ENCODE peak calls at places on chromosome 5, in four cellular contexts. O, J, G and Q are unnamed samples.

GRCh38 chr5:149141224-149141956 is at the start of gene ABLIM3:
- DNase-seq in O (peak), J (peak), G (peak), Q (peak)

GRCh38 chr5:95526871-95527270 is 27.9 kb downstream of the SKIC3 start:
- DNase-seq in O (no peak), J (no peak), G (no peak), Q (no peak)

GRCh38 chr5:162654661-162655406 is 587.3 kb downstream of the GABRG2 start:
- DNase-seq in O (no peak), J (no peak), G (no peak), Q (no peak)

GRCh38 chr5:56649569-56649968 is 165.8 kb upstream of the MAP3K1 start:
- DNase-seq in O (no peak), J (no peak), G (no peak), Q (no peak)

GRCh38 chr5:131609774-131610173 is 25.3 kb downstream of the RAPGEF6 start:
- DNase-seq in O (no peak), J (no peak), G (no peak), Q (no peak)

GRCh38 chr5:168992687-168993086 is 308.3 kb downstream of the SLIT3 start:
- DNase-seq in O (no peak), J (peak), G (no peak), Q (no peak)

GRCh38 chr5:57598756-57599155 is 116.1 kb upstream of the ACTBL2 start:
- DNase-seq in O (no peak), J (no peak), G (no peak), Q (no peak)

GRCh38 chr5:147512640-147513334 is 2.9 kb upstream of the DPYSL3 start:
- DNase-seq in O (no peak), J (no peak), G (no peak), Q (no peak)

GRCh38 chr5:141790630-141791029 is 87.6 kb downstream of the PCDH1 start:
- DNase-seq in O (no peak), J (no peak), G (no peak), Q (no peak)

GRCh38 chr5:133610489-133611356 is 1.6 kb downstream of the FSTL4 start:
- DNase-seq in O (no peak), J (peak), G (peak), Q (peak)

GRCh38 chr5:120604898-120605297 is 140.8 kb downstream of the PRR16 start:
- DNase-seq in O (no peak), J (no peak), G (no peak), Q (no peak)

GRCh38 chr5:157484768-157485167 is 24.8 kb downstream of the NIPAL4 start:
- DNase-seq in O (peak), J (no peak), G (no peak), Q (no peak)

GRCh38 chr5:138138949-138139775 is at the start of gene NME5:
- DNase-seq in O (no peak), J (peak), G (peak), Q (peak)

GRCh38 chr5:545641-546375 is 21.6 kb upstream of the SLC9A3 start:
- DNase-seq in O (no peak), J (no peak), G (no peak), Q (no peak)

GRCh38 chr5:129172561-129172960 is 78.0 kb downstream of the ISOC1 start:
- DNase-seq in O (no peak), J (peak), G (no peak), Q (no peak)

GRCh38 chr5:133034064-133034463 is 7.7 kb upstream of the ZCCHC10 start:
- DNase-seq in O (peak), J (no peak), G (no peak), Q (no peak)

GRCh38 chr5:80834710-80835109 is 125.5 kb upstream of the RASGRF2 start:
- DNase-seq in O (no peak), J (no peak), G (no peak), Q (no peak)

GRCh38 chr5:42870882-42871418 is 59.3 kb upstream of the SELENOP start:
- DNase-seq in O (no peak), J (no peak), G (peak), Q (no peak)

GRCh38 chr5:146877178-146877681 is 1.3 kb downstream of the PPP2R2B start:
- DNase-seq in O (no peak), J (no peak), G (no peak), Q (peak)

GRCh38 chr5:55338092-55338613 is 30.4 kb downstream of the MTREX start:
- DNase-seq in O (no peak), J (no peak), G (no peak), Q (no peak)

GRCh38 chr5:55427157-55427556 is 107.6 kb downstream of the PLPP1 start:
- DNase-seq in O (no peak), J (no peak), G (peak), Q (no peak)

GRCh38 chr5:151054713-151055112 is 26.1 kb downstream of the TNIP1 start:
- DNase-seq in O (no peak), J (no peak), G (peak), Q (no peak)
- TF ChIP-seq CTCF in O (no peak), J (no peak), G (no peak), Q (no peak)

GRCh38 chr5:179274321-179275315 is 70.6 kb downstream of the ADAMTS2 start:
- DNase-seq in O (no peak), J (no peak), G (no peak), Q (no peak)
- TF ChIP-seq CTCF in O (no peak), J (peak), G (no peak), Q (no peak)

GRCh38 chr5:170057311-170057710 is 48.4 kb upstream of the FOXI1 start:
- DNase-seq in O (peak), J (no peak), G (no peak), Q (no peak)
- TF ChIP-seq CTCF in O (no peak), J (no peak), G (no peak), Q (no peak)

DNA sequence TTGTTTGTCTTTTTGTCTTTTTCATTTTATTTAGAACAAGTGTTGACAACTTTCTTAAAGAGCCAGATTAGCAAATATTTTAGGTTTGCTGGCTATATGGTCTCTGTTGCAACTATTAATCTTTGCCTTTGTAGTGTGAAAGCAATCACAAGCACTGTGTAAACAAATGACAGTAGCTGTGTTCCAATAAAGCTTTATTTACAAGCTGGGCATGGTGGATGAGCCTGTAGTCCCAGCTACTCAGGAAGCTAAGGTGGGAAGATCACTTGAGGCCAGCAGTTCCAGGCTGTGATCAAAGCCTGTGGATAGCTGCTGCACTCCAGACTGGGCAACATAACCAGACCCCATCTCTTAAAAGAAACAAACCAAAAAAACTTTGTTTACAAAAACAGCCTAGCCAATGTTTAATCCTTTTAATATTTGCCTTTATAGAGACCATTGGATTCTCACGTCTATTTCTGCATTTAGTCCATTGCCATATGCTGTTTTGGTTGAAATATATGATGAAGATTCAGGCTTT is 2.5 kb downstream of the C5orf22 start:
- DNase-seq in O (no peak), J (no peak), G (no peak), Q (no peak)
- TF ChIP-seq CTCF in O (no peak), J (no peak), G (no peak), Q (no peak)

DNA sequence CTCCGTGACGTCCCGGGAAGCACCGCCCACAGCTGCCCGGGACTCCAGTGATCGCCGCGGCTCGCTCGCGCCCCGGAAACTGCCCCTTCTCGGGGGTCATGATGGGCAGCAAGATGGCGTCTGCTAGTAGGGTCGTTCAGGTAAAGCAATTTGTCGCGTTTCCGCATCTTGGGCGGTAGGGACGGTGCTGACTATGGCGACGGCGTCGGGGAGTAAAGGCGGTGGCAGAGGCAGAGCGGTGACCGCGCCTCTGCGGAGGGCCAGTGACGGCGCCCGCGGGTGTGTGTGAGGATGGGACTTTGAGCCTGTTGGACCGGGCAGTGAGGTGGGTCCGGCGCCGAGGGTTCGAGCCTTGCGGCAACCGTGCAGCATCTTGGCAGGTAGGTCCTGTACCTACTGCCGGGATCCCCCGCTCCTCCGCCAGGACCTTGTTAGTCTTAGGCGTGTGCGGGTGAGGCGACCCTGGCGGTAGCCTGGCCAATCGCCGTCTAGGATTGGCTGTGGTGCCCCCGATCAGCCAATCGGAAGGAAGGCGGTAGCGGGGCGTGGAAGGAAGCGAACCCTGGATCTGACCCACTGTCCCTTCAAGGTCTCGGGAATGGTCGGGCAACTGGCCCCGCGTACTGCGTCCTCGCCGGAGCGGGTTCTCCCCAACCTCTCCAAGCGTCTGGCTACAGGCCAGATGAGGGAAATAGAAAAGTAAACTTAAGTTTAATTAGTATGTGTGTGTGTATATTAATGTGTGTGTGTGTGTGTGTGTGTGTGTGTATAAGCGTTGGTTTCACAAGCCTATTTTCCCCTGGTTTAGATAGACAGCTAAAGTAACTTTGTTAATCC is 16.7 kb upstream of the CDK7 start:
- DNase-seq in O (peak), J (peak), G (peak), Q (peak)
- TF ChIP-seq CTCF in O (no peak), J (peak), G (no peak), Q (no peak)

DNA sequence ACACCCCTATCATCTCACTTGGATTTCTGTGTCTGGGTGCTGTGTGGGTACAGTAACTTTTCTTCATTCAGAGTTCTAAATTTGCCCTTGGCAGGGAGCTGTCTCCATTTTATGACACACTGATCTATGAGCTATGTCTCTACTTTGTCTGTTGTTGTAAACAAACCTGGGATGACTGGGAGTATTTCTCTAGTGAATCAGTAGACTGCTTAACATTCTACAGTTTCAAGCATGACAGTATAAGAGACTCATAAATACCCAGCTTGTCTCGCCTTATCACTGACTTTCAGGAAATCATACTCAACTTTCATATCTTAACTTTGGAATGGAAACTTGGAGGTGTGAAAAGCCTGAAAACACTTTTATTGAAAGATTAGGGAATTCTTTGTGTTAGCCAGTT is 212.1 kb upstream of the NUDT12 start:
- DNase-seq in O (no peak), J (no peak), G (no peak), Q (no peak)
- TF ChIP-seq CTCF in O (no peak), J (no peak), G (no peak), Q (no peak)

GRCh38 chr5:84272776-84273516 is 111.7 kb downstream of the EDIL3 start:
- DNase-seq in O (no peak), J (peak), G (no peak), Q (no peak)

GRCh38 chr5:84275609-84276008 is 109.1 kb downstream of the EDIL3 start:
- DNase-seq in O (no peak), J (no peak), G (no peak), Q (no peak)

GRCh38 chr5:84273517-84273883 is 111.2 kb downstream of the EDIL3 start:
- DNase-seq in O (no peak), J (no peak), G (no peak), Q (no peak)

GRCh38 chr5:84274585-84275468 is 109.9 kb downstream of the EDIL3 start:
- DNase-seq in O (no peak), J (peak), G (peak), Q (peak)
- TF ChIP-seq CTCF in O (no peak), J (peak), G (peak), Q (peak)

DNA sequence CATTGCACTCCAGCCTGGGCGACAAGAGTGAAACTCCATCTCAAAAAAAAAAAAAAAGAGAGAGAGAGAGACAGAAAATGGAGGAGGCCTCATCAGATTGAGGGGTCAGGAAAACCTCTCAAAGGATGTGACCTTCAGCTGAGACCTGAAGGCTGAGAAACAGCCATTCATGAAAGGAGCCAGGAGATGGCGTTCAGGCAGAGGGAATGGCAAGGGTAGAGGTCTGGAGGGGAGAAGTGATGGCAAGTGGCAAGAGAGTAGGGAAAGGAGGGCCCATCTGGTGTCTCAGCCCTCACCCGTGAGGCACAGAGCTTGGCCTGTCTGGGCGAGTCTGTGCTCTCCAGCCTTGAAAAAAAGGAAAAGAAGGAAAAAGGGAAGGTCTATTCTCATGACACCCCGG is 17.0 kb downstream of the CAMK2A start:
- DNase-seq in O (no peak), J (peak), G (no peak), Q (peak)
- TF ChIP-seq CTCF in O (no peak), J (peak), G (no peak), Q (peak)

GRCh38 chr5:78362220-78362619 is 1.8 kb downstream of the SCAMP1 start:
- DNase-seq in O (no peak), J (no peak), G (no peak), Q (no peak)

GRCh38 chr5:78364005-78364404 is 3.6 kb downstream of the SCAMP1 start:
- DNase-seq in O (no peak), J (no peak), G (no peak), Q (no peak)

GRCh38 chr5:78360674-78361225 is 333 bp downstream of the SCAMP1 start:
- DNase-seq in O (peak), J (no peak), G (peak), Q (peak)

GRCh38 chr5:78361226-78361993 is 993 bp downstream of the SCAMP1 start:
- DNase-seq in O (no peak), J (peak), G (peak), Q (peak)

GRCh38 chr5:78359831-78360673 is at the start of gene SCAMP1:
- DNase-seq in O (peak), J (peak), G (peak), Q (peak)
- TF ChIP-seq CTCF in O (no peak), J (peak), G (peak), Q (peak)

DNA sequence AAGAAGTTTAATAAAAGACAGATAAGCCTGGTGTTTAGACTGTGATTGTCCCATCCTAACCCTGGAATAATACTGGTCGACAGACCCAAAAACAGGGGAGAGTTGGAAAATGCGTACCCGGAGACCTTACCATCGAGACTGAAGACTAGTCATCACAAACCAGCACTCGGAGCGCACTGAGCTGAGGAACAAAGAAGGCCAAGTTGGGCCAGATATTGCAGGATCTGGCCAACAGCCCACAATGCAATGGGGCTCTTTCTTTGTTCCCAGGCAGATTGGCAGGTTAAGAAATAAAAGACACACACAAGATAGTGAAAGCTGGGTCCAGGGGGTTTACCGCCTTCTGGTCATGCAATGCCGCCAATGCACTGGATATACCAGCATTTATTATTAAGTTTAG is 188.7 kb upstream of the RAI14 start:
- DNase-seq in O (no peak), J (no peak), G (no peak), Q (no peak)
- TF ChIP-seq CTCF in O (no peak), J (no peak), G (no peak), Q (no peak)